ENCODE peak calls at places on chromosomes 11 and 22, in five cellular contexts. G is H1, U is GM12878, H is endothelial cell of umbilical vein, Y is A549. F is an unnamed sample.

GRCh38 chr22:44453441-44454112 is 44.5 kb downstream of the RTL6 start:
- DNase-seq in G (no peak), U (no peak), H (no peak), Y (no peak), F (no peak)

GRCh38 chr11:47372422-47372821 is 5.9 kb downstream of the SPI1 start:
- DNase-seq in G (no peak), U (no peak), H (no peak), Y (no peak), F (no peak)

GRCh38 chr11:92409956-92410355 is 185.3 kb downstream of the FAT3 start:
- DNase-seq in G (no peak), U (no peak), H (no peak), Y (no peak), F (no peak)

GRCh38 chr11:11535611-11536010 is 86.2 kb downstream of the GALNT18 start:
- DNase-seq in G (no peak), U (no peak), H (no peak), Y (no peak), F (peak)

GRCh38 chr22:47202819-47203553 is 440.5 kb downstream of the TBC1D22A start:
- DNase-seq in G (peak), U (no peak), H (no peak), Y (no peak), F (no peak)

GRCh38 chr11:73729594-73730206 is 31.2 kb downstream of the RAB6A start:
- DNase-seq in G (peak), U (no peak), H (no peak), Y (peak), F (peak)

GRCh38 chr22:35191412-35191811 is 65.9 kb upstream of the HMGXB4 start:
- DNase-seq in G (no peak), U (no peak), H (peak), Y (peak), F (no peak)

GRCh38 chr11:74754507-74755255 is 6.0 kb downstream of the RNF169 start:
- DNase-seq in G (no peak), U (peak), H (peak), Y (peak), F (no peak)

GRCh38 chr11:102157219-102157618 is 47.0 kb downstream of the YAP1 start:
- DNase-seq in G (no peak), U (no peak), H (peak), Y (no peak), F (no peak)

GRCh38 chr22:22884888-22885840 is 2.5 kb upstream of the IGLL5 start:
- DNase-seq in G (no peak), U (no peak), H (no peak), Y (no peak), F (peak)

GRCh38 chr11:132234878-132235277 is 864.5 kb downstream of the NTM start:
- DNase-seq in G (no peak), U (no peak), H (no peak), Y (no peak), F (no peak)

GRCh38 chr11:78985654-78986053 is 411.0 kb upstream of the NARS2 start:
- DNase-seq in G (no peak), U (no peak), H (no peak), Y (no peak), F (no peak)

GRCh38 chr22:23696326-23696851 is 5.6 kb downstream of the RGL4 start:
- DNase-seq in G (no peak), U (peak), H (no peak), Y (no peak), F (peak)

GRCh38 chr11:34358258-34358665 is 452 bp upstream of the ABTB2 start:
- DNase-seq in G (no peak), U (no peak), H (peak), Y (peak), F (peak)

GRCh38 chr11:131510662-131511061 is 140.2 kb downstream of the NTM start:
- DNase-seq in G (no peak), U (no peak), H (no peak), Y (no peak), F (no peak)

GRCh38 chr22:22111267-22111751 is 128.7 kb upstream of the TOP3B start:
- DNase-seq in G (no peak), U (peak), H (no peak), Y (peak), F (no peak)

GRCh38 chr11:102429691-102430090 is 22.9 kb downstream of the TMEM123 start:
- DNase-seq in G (no peak), U (no peak), H (no peak), Y (no peak), F (no peak)

GRCh38 chr11:61908730-61909622 is 8.4 kb downstream of the RAB3IL1 start:
- DNase-seq in G (no peak), U (no peak), H (no peak), Y (no peak), F (no peak)

GRCh38 chr22:27804683-27805297 is 3.2 kb upstream of the MN1 start:
- DNase-seq in G (peak), U (no peak), H (peak), Y (peak), F (peak)

GRCh38 chr22:37326726-37327125 is 44.4 kb downstream of the CYTH4 start:
- DNase-seq in G (no peak), U (no peak), H (no peak), Y (no peak), F (no peak)

GRCh38 chr11:72951193-72951592 is 137.0 kb downstream of the ATG16L2 start:
- DNase-seq in G (no peak), U (no peak), H (no peak), Y (peak), F (peak)

GRCh38 chr22:27748355-27749168 is 53.0 kb downstream of the MN1 start:
- DNase-seq in G (peak), U (no peak), H (no peak), Y (no peak), F (peak)

GRCh38 chr11:116929393-116930090 is 92.1 kb upstream of the APOA1 start:
- DNase-seq in G (no peak), U (no peak), H (peak), Y (no peak), F (no peak)
- H3K4me3 ChIP-seq in G (no peak), U (peak), H (no peak), Y (no peak), F (no peak)

DNA sequence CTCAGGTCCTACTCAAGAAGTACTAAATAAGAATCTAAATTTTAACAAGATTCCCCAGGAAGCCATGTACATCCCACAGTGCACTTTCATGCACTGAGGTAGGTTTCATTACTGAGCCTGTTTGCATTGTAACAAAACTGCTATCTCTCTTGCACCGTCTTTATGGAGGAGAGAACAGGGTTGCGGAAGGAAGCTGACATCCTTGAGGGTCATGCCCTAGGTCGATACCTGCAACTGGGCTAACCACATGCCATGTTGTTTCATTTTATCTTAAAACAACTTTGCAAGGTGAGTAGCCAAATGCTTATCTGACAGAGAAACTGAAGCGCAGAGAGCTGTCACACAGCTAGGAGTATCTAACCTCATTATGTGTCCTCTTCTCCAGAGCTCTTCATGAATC is 656.3 kb upstream of the TENM4 start:
- DNase-seq in G (no peak), U (no peak), H (no peak), Y (no peak), F (no peak)
- TF ChIP-seq MAX in G (no peak), U (no peak), H (no peak), Y (no peak), F (no peak)

DNA sequence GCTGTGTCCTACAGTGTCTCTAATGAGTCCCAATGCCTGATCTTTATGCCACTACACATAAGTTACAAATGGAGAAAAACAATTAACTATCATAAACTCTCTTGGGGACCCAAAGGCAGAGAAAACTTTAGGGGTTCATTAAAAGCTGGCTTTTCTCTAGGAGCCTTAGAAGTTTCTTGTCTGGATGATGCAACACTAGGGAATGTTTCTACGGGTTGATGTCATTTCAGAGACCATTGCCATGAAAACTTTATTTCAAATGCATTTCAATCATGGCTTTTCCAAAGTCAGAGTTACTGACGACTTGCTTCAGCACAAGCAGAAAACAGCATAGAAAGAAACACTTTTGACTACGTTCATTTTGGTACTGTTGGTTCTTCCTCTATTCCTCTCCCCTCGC is 8.5 kb upstream of the OR8B12 start:
- DNase-seq in G (no peak), U (no peak), H (no peak), Y (no peak), F (no peak)
- H3K4me3 ChIP-seq in G (no peak), U (no peak), H (no peak), Y (no peak), F (no peak)

DNA sequence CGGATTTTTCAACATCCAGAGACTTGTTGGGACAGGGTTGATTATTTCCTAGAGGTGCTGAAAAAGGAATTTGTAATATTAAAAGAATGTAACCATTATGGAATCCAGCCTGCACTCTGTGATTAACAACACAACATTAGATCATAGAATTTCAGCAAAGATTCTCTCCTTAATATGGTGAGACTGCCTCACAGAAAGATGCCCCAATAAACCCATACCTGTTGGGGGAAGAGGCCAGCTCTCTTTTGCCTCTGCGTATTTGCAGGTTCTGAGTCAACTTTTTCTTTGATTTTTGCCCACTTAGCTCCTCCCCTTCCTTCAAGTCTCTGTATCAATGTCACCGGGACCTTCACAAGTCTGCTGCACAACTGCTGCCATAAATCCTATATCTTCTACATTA is 12.4 kb upstream of the MTMR3 start:
- DNase-seq in G (no peak), U (no peak), H (no peak), Y (no peak), F (no peak)
- TF ChIP-seq MAX in G (no peak), U (no peak), H (no peak), Y (no peak), F (no peak)

F was measured in NB4.